ENCODE peak calls at places on chromosomes 16 and 17, in ten cellular contexts. S is stomach, L is coronary artery, A is GM13977, F is fibroblast of lung, E is uterus, P is transverse colon, D is heart left ventricle, I is IMR-90, G is tibial nerve. X is an unnamed sample.

GRCh38 chr16:69820926-69821541 is 58.9 kb downstream of the WWP2 start:
- DNase-seq in A (no peak), F (peak), E (no peak), D (no peak), G (no peak), S (peak), I (peak), P (no peak), L (peak), X (peak)

GRCh38 chr17:76538281-76538931 is 897 bp upstream of the CYGB start:
- DNase-seq in P (no peak), S (no peak), D (no peak), G (no peak), I (no peak), E (no peak), L (peak), F (no peak), A (no peak), X (no peak)

GRCh38 chr16:84562174-84562815 is 55.6 kb downstream of the COTL1 start:
- DNase-seq in P (peak), E (no peak), D (no peak), G (no peak), F (no peak), A (peak), I (no peak), S (no peak), L (no peak), X (no peak)

GRCh38 chr16:84933774-84934571 is 77.4 kb downstream of the ZDHHC7 start:
- DNase-seq in S (no peak), I (peak), G (peak), P (no peak), E (peak), F (peak), A (no peak), L (peak), D (peak), X (no peak)

GRCh38 chr16:23642246-23642774 is 1.0 kb downstream of the DCTN5 start:
- DNase-seq in G (no peak), L (no peak), F (no peak), D (no peak), S (no peak), P (no peak), E (no peak), I (no peak), A (no peak), X (no peak)

GRCh38 chr16:66154801-66155200 is 211.7 kb upstream of the CDH5 start:
- DNase-seq in G (no peak), P (no peak), A (no peak), S (no peak), L (no peak), F (peak), D (no peak), I (no peak), E (no peak), X (no peak)

GRCh38 chr16:85067024-85067423 is 39.4 kb downstream of the KIAA0513 start:
- DNase-seq in I (no peak), D (no peak), P (no peak), L (no peak), S (no peak), E (no peak), A (no peak), G (no peak), F (no peak), X (no peak)

GRCh38 chr16:2071454-2072263 is 23.9 kb downstream of the TSC2 start:
- DNase-seq in I (no peak), P (no peak), G (no peak), A (no peak), E (no peak), L (no peak), D (no peak), S (no peak), F (no peak), X (no peak)

GRCh38 chr16:23107878-23108277 is 41.4 kb downstream of the USP31 start:
- DNase-seq in A (no peak), E (no peak), P (no peak), L (no peak), S (no peak), D (no peak), I (no peak), G (no peak), F (peak), X (no peak)

GRCh38 chr17:50864747-50865059 is 1.5 kb downstream of the TOB1 start:
- DNase-seq in D (no peak), E (no peak), A (no peak), S (no peak), L (no peak), I (no peak), G (no peak), P (no peak), F (no peak), X (no peak)

GRCh38 chr17:2030779-2031163 is 818 bp downstream of the DPH1 start:
- DNase-seq in L (no peak), D (no peak), G (no peak), I (no peak), F (no peak), A (no peak), E (no peak), S (no peak), P (peak), X (no peak)

GRCh38 chr17:14748036-14748715 is 447.3 kb downstream of the HS3ST3B1 start:
- DNase-seq in P (no peak), E (no peak), A (no peak), D (no peak), I (no peak), F (no peak), L (no peak), S (no peak), G (no peak), X (no peak)

GRCh38 chr16:48965391-48965790 is 316.2 kb downstream of the CBLN1 start:
- DNase-seq in F (peak), E (no peak), P (no peak), I (peak), G (no peak), A (no peak), L (peak), S (no peak), D (no peak), X (no peak)

GRCh38 chr17:39352986-39353385 is 48.4 kb downstream of the FBXL20 start:
- DNase-seq in L (no peak), F (no peak), E (no peak), A (no peak), D (no peak), I (no peak), G (no peak), P (no peak), S (no peak), X (no peak)

GRCh38 chr16:86231321-86231995 is 278.9 kb upstream of the FOXF1 start:
- DNase-seq in E (peak), A (no peak), F (no peak), G (no peak), D (no peak), P (no peak), S (no peak), L (no peak), I (no peak), X (no peak)

GRCh38 chr17:29172589-29172988 is 7.6 kb downstream of the MYO18A start:
- DNase-seq in L (no peak), G (no peak), S (no peak), I (no peak), D (no peak), P (no peak), F (no peak), E (no peak), A (no peak), X (no peak)

GRCh38 chr16:54291981-54292487 is 5.4 kb upstream of the IRX3 start:
- DNase-seq in A (no peak), G (no peak), L (no peak), S (no peak), E (no peak), F (peak), P (no peak), D (no peak), I (no peak), X (no peak)

GRCh38 chr16:15509593-15510520 is 75.5 kb downstream of the BMERB1 start:
- DNase-seq in E (no peak), L (no peak), D (no peak), A (no peak), G (no peak), P (no peak), F (peak), S (no peak), I (peak), X (no peak)
- TF ChIP-seq CTCF in E (no peak), L (no peak), D (no peak), A (no peak), G (no peak), P (no peak), F (no peak), S (no peak), I (no peak), X (peak)

DNA sequence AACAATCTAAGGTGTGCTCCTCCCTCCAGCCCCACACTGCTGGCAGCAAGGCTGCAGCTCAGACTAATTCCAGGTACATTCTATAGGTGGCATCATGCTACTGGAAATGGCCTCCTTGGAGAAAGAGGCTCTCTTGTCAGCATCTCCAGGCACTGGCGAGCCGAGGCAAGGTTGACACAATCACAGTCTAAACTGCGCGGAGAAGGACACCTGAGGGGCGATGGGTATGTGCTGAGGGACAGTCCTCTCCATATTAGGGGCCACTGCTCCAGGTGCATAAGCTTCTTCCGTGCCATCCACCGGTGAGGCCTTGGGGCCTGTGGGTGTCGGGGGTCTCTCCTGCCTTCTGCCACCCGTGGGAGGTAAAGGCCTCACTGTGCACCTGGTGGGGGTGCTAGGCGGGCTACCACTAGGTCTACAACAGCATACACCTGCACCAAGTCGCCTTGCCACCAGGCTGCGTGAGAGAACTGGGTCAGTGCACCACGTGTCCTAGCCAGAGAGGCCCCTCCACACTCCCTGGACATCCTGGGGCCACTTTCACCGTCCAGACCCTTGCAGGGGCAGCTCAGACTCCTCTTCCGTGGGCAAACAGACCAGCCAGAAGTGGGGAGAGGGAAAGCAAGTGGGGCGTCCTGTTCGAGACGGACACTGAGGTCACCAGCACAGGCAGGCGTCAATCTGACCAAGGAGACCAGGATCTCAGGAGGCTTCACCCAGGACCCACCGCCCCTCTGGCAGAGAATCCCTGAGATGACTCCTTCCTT is 12.1 kb upstream of the CBX8 start:
- DNase-seq in S (peak), L (no peak), G (no peak), E (no peak), P (peak), F (no peak), D (no peak), A (peak), I (no peak), X (no peak)
- TF ChIP-seq CTCF in S (no peak), L (no peak), G (no peak), E (peak), P (peak), F (no peak), D (peak), A (peak), I (peak), X (no peak)

GRCh38 chr17:41589301-41589700 is 2.6 kb upstream of the KRT14 start:
- DNase-seq in L (no peak), P (no peak), E (no peak), F (no peak), G (no peak), D (no peak), S (no peak), A (no peak), I (no peak), X (no peak)
- TF ChIP-seq CTCF in L (no peak), P (no peak), E (no peak), F (no peak), G (no peak), D (no peak), S (no peak), A (no peak), I (no peak), X (no peak)

GRCh38 chr16:78478267-78478821 is 378.9 kb downstream of the WWOX start:
- DNase-seq in D (peak), A (no peak), G (no peak), E (no peak), L (no peak), P (no peak), F (no peak), S (no peak), I (no peak), X (no peak)
- TF ChIP-seq CTCF in D (peak), A (peak), G (no peak), E (no peak), L (no peak), P (no peak), F (no peak), S (no peak), I (no peak), X (no peak)

GRCh38 chr17:55261311-55261710 is 3.4 kb upstream of the HLF start:
- DNase-seq in L (no peak), P (no peak), E (no peak), D (no peak), A (no peak), F (no peak), I (no peak), S (no peak), G (no peak), X (no peak)

GRCh38 chr17:55258578-55259135 is 6.1 kb upstream of the HLF start:
- DNase-seq in P (no peak), A (no peak), G (no peak), I (no peak), L (no peak), D (no peak), S (no peak), F (no peak), E (no peak), X (no peak)

GRCh38 chr17:55264273-55264639 is 504 bp upstream of the HLF start:
- DNase-seq in S (no peak), G (no peak), A (peak), I (no peak), D (no peak), L (no peak), P (no peak), F (no peak), E (no peak), X (no peak)

GRCh38 chr17:55263565-55264272 is 1.0 kb upstream of the HLF start:
- DNase-seq in F (no peak), L (no peak), S (no peak), G (no peak), I (no peak), D (no peak), P (no peak), E (no peak), A (no peak), X (no peak)

DNA sequence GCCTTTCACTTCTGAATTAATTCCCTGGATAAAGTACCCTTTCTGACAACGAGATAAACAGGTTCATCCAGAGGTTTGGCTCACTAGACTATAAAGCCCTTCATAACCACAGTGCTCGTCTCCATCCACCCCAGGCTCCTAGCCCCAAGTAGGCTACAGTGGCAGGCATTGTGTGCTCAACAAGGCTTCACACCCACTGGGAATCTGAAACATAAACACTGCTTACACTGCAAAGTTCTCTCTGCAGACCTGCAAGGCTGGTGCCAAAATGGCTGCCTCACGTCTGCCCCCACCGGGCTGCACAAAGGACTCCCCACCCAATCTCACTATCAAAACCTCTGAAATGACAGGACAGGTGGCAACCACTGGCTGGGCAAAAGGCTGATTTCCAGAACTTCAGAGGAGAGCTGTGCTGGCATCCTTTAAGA is 5.1 kb upstream of the HLF start:
- DNase-seq in A (no peak), G (no peak), E (no peak), L (no peak), I (no peak), F (no peak), S (no peak), P (no peak), D (no peak), X (no peak)
- TF ChIP-seq CTCF in A (no peak), G (no peak), E (no peak), L (no peak), I (no peak), F (no peak), S (no peak), P (no peak), D (no peak), X (no peak)

GRCh38 chr17:81870155-81870977 is 771 bp downstream of the ARHGDIA start:
- DNase-seq in D (peak), L (no peak), P (peak), E (peak), I (peak), G (no peak), S (peak), A (peak), F (peak), X (no peak)
- TF ChIP-seq CTCF in D (no peak), L (no peak), P (no peak), E (no peak), I (no peak), G (no peak), S (no peak), A (no peak), F (no peak), X (no peak)

DNA sequence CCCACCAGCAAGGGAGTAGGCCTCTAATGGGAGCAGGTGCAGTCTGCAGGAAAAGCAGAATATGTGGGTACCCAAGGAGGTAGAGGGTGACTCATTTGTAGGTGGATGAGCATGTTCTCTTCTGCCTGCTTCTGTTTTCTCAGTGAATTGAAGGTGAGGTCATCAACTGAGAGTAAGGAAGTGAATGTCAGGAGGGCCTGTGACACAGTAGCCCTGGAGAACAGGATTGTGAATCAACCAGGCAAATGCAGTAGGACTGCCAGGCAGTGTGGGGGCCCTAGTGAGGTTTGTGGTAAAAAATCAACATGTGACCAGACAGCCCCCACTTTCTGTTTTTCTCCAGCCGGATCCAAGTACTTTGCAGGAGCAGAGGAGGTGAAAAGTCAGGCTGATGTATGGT is 150.5 kb upstream of the SOX9 start:
- DNase-seq in A (no peak), G (no peak), L (no peak), F (peak), E (no peak), S (no peak), P (no peak), I (peak), D (no peak), X (no peak)
- TF ChIP-seq CTCF in A (no peak), G (no peak), L (no peak), F (no peak), E (no peak), S (no peak), P (no peak), I (no peak), D (no peak), X (no peak)

DNA sequence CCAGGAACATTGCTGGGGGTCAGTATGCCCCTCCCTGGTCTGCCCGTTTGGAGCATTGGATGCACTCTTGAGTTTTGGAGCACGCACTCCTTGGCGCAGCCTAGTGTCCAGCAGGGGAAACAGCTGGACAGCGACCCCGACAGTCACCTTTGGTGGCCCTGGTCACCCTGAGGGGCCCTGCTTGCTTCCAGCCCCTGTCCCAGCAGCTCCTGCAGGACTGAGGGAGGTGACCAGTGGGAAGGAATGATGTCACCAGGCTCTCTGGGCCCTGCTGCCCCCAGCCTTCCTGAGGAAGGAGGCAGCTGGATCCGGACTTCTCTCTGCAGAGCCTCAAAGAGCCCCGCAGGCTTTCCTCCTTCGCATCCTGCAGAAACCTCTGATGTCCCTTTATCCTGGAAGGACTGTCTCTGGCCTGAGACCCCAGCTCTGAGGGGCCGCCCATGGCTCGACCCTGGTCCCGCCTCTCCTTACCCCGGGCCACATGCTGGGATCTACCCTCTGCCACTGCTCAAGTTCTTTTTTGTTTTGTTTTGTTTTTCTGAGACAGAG is 11.8 kb downstream of the ZSCAN10 start:
- DNase-seq in E (peak), D (peak), A (peak), F (no peak), G (no peak), L (no peak), S (no peak), P (no peak), I (no peak), X (no peak)
- TF ChIP-seq CTCF in E (no peak), D (no peak), A (peak), F (no peak), G (no peak), L (no peak), S (no peak), P (peak), I (peak), X (peak)

GRCh38 chr16:596736-597060 is 6.8 kb downstream of the RAB40C start:
- DNase-seq in I (no peak), A (no peak), P (no peak), G (no peak), D (no peak), S (no peak), L (no peak), F (no peak), E (no peak), X (no peak)

GRCh38 chr16:598823-599739 is 9.2 kb downstream of the RAB40C start:
- DNase-seq in E (no peak), I (no peak), S (peak), L (no peak), P (peak), F (no peak), D (no peak), G (no peak), A (no peak), X (no peak)

GRCh38 chr16:595942-596735 is 6.3 kb downstream of the RAB40C start:
- DNase-seq in D (no peak), L (no peak), G (no peak), A (no peak), I (no peak), P (no peak), F (no peak), S (no peak), E (no peak), X (no peak)

GRCh38 chr16:603221-603620 is 13.4 kb downstream of the RAB40C start:
- DNase-seq in P (no peak), L (no peak), I (no peak), F (no peak), D (no peak), G (no peak), S (no peak), E (no peak), A (no peak), X (no peak)

DNA sequence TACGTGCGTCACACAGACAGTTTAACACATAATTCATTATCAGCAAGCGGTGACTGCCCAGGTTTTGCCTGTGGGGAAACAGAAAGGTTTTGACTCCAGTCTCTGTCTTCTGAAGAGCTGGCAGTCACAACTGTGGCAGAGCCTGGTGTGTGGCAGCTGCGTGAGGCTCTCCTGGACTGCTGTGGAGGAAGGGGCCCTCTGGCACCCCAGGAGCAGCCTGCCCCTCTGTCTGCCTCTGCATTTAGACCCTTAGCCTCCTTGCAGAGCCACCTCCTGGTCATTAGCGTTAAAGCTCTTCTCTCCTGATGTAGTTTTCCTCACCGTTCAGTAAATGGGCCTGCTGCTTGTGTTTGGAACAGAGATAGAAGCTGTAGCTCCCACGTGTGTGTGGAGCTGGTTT is 10.9 kb downstream of the RAB40C start:
- DNase-seq in S (no peak), E (no peak), F (no peak), D (no peak), I (no peak), L (no peak), G (no peak), P (no peak), A (no peak), X (no peak)
- TF ChIP-seq CTCF in S (no peak), E (no peak), F (no peak), D (no peak), I (no peak), L (no peak), G (no peak), P (no peak), A (peak), X (peak)

GRCh38 chr16:87853411-87854052 is 15.8 kb downstream of the SLC7A5 start:
- DNase-seq in P (peak), I (peak), D (peak), S (peak), G (peak), L (peak), A (peak), F (peak), E (peak), X (peak)
- TF ChIP-seq CTCF in P (no peak), I (no peak), D (no peak), S (no peak), G (no peak), L (no peak), A (no peak), F (no peak), E (no peak), X (no peak)